ENCODE peak calls at places on chromosomes 12 and 14, in eight cellular contexts. W, O, N, B, X, S, M and R are unnamed samples.

GRCh38 chr14:81737938-81738337 is 204.3 kb upstream of the SEL1L start:
- DNase-seq in B (no peak), N (no peak), X (no peak), M (no peak), S (no peak), W (no peak), O (no peak), R (no peak)

GRCh38 chr14:104134061-104134965 is 4.1 kb upstream of the KIF26A start:
- DNase-seq in B (peak), O (peak), N (no peak), W (no peak), M (no peak), S (peak), X (no peak), R (peak)

GRCh38 chr12:6605425-6606330 is 1.5 kb downstream of the CHD4 start:
- DNase-seq in B (no peak), X (no peak), S (peak), M (no peak), O (no peak), N (peak), W (no peak), R (no peak)

GRCh38 chr14:36097356-36097755 is 79.2 kb downstream of the PTCSC3 start:
- DNase-seq in M (no peak), S (no peak), O (no peak), X (no peak), N (no peak), W (no peak), B (no peak), R (no peak)

GRCh38 chr12:105467710-105468366 is 137.3 kb downstream of the C12orf75 start:
- DNase-seq in S (peak), N (no peak), B (no peak), X (no peak), O (no peak), M (no peak), W (no peak), R (no peak)

GRCh38 chr12:62135553-62136200 is 124.5 kb upstream of the USP15 start:
- DNase-seq in N (no peak), M (no peak), B (no peak), S (no peak), X (no peak), O (no peak), W (no peak), R (no peak)

GRCh38 chr12:54032220-54032619 is 630 bp upstream of the HOXC5 start:
- DNase-seq in W (no peak), X (no peak), B (no peak), N (no peak), S (no peak), M (no peak), O (peak), R (no peak)

GRCh38 chr12:52952082-52952801 is 3.3 kb downstream of the KRT18 start:
- DNase-seq in W (no peak), M (peak), B (no peak), X (peak), S (no peak), O (no peak), N (no peak), R (no peak)

GRCh38 chr14:100733152-100733850 is 6.6 kb downstream of the DLK1 start:
- DNase-seq in W (no peak), X (no peak), O (no peak), S (peak), N (no peak), M (no peak), B (peak), R (peak)

GRCh38 chr12:112928978-112929377 is 9.3 kb upstream of the OAS3 start:
- DNase-seq in M (no peak), O (no peak), W (no peak), S (no peak), X (no peak), B (no peak), N (peak), R (no peak)

GRCh38 chr12:89731064-89731463 is 22.4 kb upstream of the ATP2B1 start:
- DNase-seq in M (no peak), O (no peak), B (no peak), N (no peak), S (no peak), W (no peak), X (no peak), R (no peak)

GRCh38 chr12:2290091-2290490 is 237.3 kb downstream of the CACNA1C start:
- DNase-seq in B (no peak), S (no peak), W (no peak), X (no peak), O (no peak), N (no peak), M (no peak), R (no peak)

GRCh38 chr12:124140889-124141550 is 153.9 kb upstream of the RFLNA start:
- DNase-seq in O (no peak), W (no peak), B (no peak), S (no peak), N (no peak), M (no peak), X (no peak), R (no peak)

GRCh38 chr12:12398026-12398859 is 41.4 kb downstream of the BORCS5 start:
- DNase-seq in B (no peak), O (peak), N (no peak), M (peak), X (no peak), W (peak), S (no peak), R (no peak)

GRCh38 chr12:1927751-1928351 is 9.4 kb upstream of the CACNA2D4 start:
- DNase-seq in W (no peak), M (no peak), N (no peak), X (no peak), B (peak), O (peak), S (peak), R (no peak)

GRCh38 chr12:101551362-101552114 is 43.2 kb upstream of the MYBPC1 start:
- DNase-seq in W (no peak), S (no peak), M (no peak), B (no peak), N (no peak), X (no peak), O (no peak), R (no peak)

GRCh38 chr12:25825494-25825893 is 133.0 kb upstream of the RASSF8 start:
- DNase-seq in N (no peak), S (no peak), B (no peak), M (no peak), W (no peak), O (no peak), X (no peak), R (no peak)

GRCh38 chr14:81198651-81199050 is 22.1 kb downstream of the GTF2A1 start:
- DNase-seq in O (no peak), M (no peak), S (no peak), B (no peak), X (no peak), W (no peak), N (no peak), R (no peak)

GRCh38 chr14:105588236-105588860 is 62.0 kb downstream of the TMEM121 start:
- DNase-seq in X (no peak), O (peak), S (no peak), M (no peak), N (no peak), W (no peak), B (peak), R (no peak)

GRCh38 chr12:113659416-113659815 is 187.7 kb upstream of the LHX5 start:
- DNase-seq in N (no peak), W (no peak), M (no peak), S (no peak), X (no peak), O (no peak), B (no peak), R (no peak)

GRCh38 chr12:31867292-31867691 is 91.9 kb upstream of the RESF1 start:
- DNase-seq in W (no peak), M (no peak), O (no peak), B (no peak), N (peak), S (no peak), X (no peak), R (no peak)

GRCh38 chr14:72169521-72169920 is 237.3 kb downstream of the RGS6 start:
- DNase-seq in S (peak), X (no peak), W (no peak), M (peak), O (no peak), N (peak), B (no peak), R (no peak)

GRCh38 chr12:3365416-3366385 is 125.3 kb upstream of the PRMT8 start:
- DNase-seq in B (no peak), S (peak), N (no peak), M (no peak), X (no peak), W (no peak), O (no peak), R (peak)

GRCh38 chr14:65835501-65835900 is 423.0 kb downstream of the FUT8 start:
- DNase-seq in X (no peak), N (no peak), O (no peak), S (no peak), B (no peak), W (no peak), M (no peak), R (no peak)

GRCh38 chr12:109778684-109779083 is 54.5 kb downstream of the TRPV4 start:
- DNase-seq in B (no peak), N (no peak), O (no peak), S (no peak), X (no peak), W (no peak), M (no peak), R (no peak)

GRCh38 chr12:106386836-106387555 is 29.4 kb downstream of the POLR3B start:
- DNase-seq in N (no peak), W (no peak), M (no peak), O (no peak), X (no peak), B (no peak), S (no peak), R (no peak)

GRCh38 chr12:121334513-121335343 is 17.5 kb downstream of the ANAPC5 start:
- DNase-seq in B (no peak), O (no peak), W (no peak), X (no peak), M (peak), N (peak), S (peak), R (no peak)

GRCh38 chr12:53328043-53328435 is 6.6 kb upstream of the AAAS start:
- DNase-seq in M (no peak), B (no peak), O (no peak), W (no peak), X (no peak), N (no peak), S (no peak), R (no peak)

GRCh38 chr12:85356596-85357385 is 76.8 kb downstream of the ALX1 start:
- DNase-seq in B (no peak), S (no peak), W (no peak), X (no peak), N (no peak), M (no peak), O (no peak), R (no peak)

GRCh38 chr12:103772367-103773108 is 68.5 kb downstream of the NT5DC3 start:
- DNase-seq in B (no peak), W (no peak), X (no peak), M (no peak), S (no peak), N (no peak), O (no peak), R (no peak)

GRCh38 chr12:58413794-58414193 is 472.4 kb downstream of the ATP23 start:
- DNase-seq in W (no peak), B (no peak), S (no peak), O (no peak), N (no peak), M (peak), X (no peak), R (no peak)

GRCh38 chr14:28661171-28661772 is 105.3 kb upstream of the FOXG1 start:
- DNase-seq in S (no peak), B (no peak), M (peak), O (no peak), W (no peak), X (no peak), N (no peak), R (no peak)

GRCh38 chr12:15227004-15227679 is 5.9 kb upstream of the RERG start:
- DNase-seq in N (peak), S (peak), X (no peak), W (peak), O (no peak), B (no peak), M (peak), R (no peak)

GRCh38 chr14:76267322-76268012 is 108.5 kb upstream of the ESRRB start:
- DNase-seq in O (peak), X (peak), S (peak), W (peak), B (peak), M (no peak), N (no peak), R (no peak)
- TF ChIP-seq CTCF in O (no peak), X (peak), S (peak), W (no peak), B (no peak), M (no peak), N (no peak), R (no peak)

GRCh38 chr14:20314026-20314425 is 8.3 kb upstream of the TTC5 start:
- DNase-seq in O (no peak), W (no peak), B (no peak), S (no peak), M (no peak), X (no peak), N (no peak), R (no peak)

GRCh38 chr14:20317720-20318119 is 12.0 kb upstream of the TTC5 start:
- DNase-seq in S (no peak), O (no peak), N (no peak), X (no peak), B (no peak), M (no peak), W (no peak), R (no peak)
- TF ChIP-seq CTCF in S (no peak), O (no peak), N (no peak), X (no peak), B (no peak), M (no peak), W (no peak), R (no peak)

GRCh38 chr12:88325076-88325827 is 183.1 kb downstream of the TMTC3 start:
- DNase-seq in N (no peak), B (no peak), W (no peak), X (no peak), O (no peak), S (no peak), M (peak), R (no peak)
- TF ChIP-seq CTCF in N (no peak), B (no peak), W (no peak), X (no peak), O (no peak), S (peak), M (peak), R (no peak)

GRCh38 chr12:24565300-24565699 is 383.6 kb downstream of the BCAT1 start:
- DNase-seq in W (no peak), O (no peak), X (no peak), N (no peak), S (no peak), M (no peak), B (no peak), R (no peak)
- TF ChIP-seq CTCF in W (no peak), O (no peak), X (no peak), N (no peak), S (no peak), M (no peak), B (no peak), R (no peak)

GRCh38 chr14:37598085-37598972 is 2.9 kb downstream of the TTC6 start:
- DNase-seq in M (no peak), O (no peak), S (no peak), N (no peak), B (peak), W (no peak), X (peak), R (no peak)

GRCh38 chr14:37601849-37602248 is 6.4 kb downstream of the TTC6 start:
- DNase-seq in O (no peak), X (no peak), S (no peak), W (no peak), B (no peak), M (no peak), N (no peak), R (no peak)

GRCh38 chr14:37598973-37599526 is 3.6 kb downstream of the TTC6 start:
- DNase-seq in X (no peak), B (no peak), N (no peak), W (no peak), S (no peak), M (no peak), O (no peak), R (no peak)

GRCh38 chr14:37600880-37601741 is 5.7 kb downstream of the TTC6 start:
- DNase-seq in S (no peak), M (no peak), B (no peak), N (no peak), W (no peak), X (no peak), O (no peak), R (no peak)

GRCh38 chr14:37599527-37600368 is 4.3 kb downstream of the TTC6 start:
- DNase-seq in X (peak), W (no peak), O (no peak), B (no peak), M (no peak), N (no peak), S (no peak), R (no peak)
- TF ChIP-seq CTCF in X (no peak), W (no peak), O (no peak), B (no peak), M (no peak), N (no peak), S (no peak), R (no peak)

DNA sequence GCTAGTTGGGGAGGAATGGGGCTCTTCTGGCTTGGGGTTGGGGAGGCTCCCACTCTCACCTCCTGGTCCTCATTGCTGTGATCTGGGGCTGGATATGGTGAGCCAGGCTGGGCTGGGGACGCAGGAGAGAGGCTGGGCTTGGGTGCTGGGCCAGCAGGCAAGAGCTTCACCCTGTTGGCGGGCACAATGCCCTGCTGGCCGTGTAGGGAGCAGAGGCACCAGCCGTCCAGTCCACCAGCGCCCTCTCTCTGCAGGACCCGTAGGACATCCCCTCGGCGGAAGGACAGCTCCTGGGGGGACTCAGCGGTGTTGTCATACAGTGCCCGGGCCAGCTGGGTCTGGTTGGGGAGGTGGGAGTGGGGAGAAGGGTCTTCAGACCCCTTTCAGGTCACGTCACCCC is 4.5 kb downstream of the EFS start:
- DNase-seq in W (no peak), B (no peak), N (no peak), S (peak), X (no peak), O (no peak), M (peak), R (no peak)
- TF ChIP-seq CTCF in W (no peak), B (no peak), N (no peak), S (no peak), X (no peak), O (no peak), M (peak), R (no peak)

GRCh38 chr14:68958553-68958952 is 20.5 kb downstream of the ACTN1 start:
- DNase-seq in N (no peak), S (no peak), M (no peak), W (no peak), O (no peak), B (no peak), X (no peak), R (no peak)
- TF ChIP-seq CTCF in N (no peak), S (no peak), M (no peak), W (no peak), O (no peak), B (no peak), X (no peak), R (no peak)

DNA sequence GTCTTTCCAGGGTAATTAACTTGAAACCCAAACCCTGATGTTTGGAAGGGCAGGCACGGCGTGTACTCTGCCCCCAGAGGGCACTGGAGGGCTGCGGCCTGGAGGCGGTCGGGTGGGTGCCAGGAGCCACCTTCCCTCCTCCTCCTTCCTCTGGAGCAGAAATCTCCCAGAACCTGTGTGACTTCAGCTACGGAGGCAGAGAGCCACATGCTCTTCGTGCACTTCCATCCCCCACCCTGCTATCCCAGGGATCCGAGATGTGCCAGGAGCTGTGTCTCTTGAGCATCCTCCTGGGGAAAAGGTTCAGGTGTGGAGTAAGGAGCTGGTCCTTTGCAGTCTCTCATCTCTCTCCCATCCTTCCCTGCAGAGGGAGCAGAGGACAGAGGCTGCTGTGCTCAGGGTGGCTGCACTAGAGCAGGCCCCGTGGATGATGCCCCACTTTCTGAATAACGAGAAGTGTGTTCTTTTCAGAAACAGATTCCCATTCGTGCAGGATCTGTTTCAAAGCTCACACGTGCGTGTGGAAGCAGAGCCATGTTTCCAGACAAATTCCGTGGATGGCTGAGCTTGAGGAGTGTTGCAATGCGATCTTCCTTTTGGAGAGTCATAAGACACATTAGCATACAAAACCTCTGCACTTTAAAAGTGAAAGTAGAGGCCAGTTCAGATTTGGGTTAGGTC is 162.9 kb downstream of the ADGRD1 start:
- DNase-seq in N (no peak), S (peak), W (no peak), O (no peak), M (peak), B (peak), X (no peak), R (peak)
- TF ChIP-seq CTCF in N (peak), S (no peak), W (peak), O (no peak), M (peak), B (no peak), X (no peak), R (no peak)

DNA sequence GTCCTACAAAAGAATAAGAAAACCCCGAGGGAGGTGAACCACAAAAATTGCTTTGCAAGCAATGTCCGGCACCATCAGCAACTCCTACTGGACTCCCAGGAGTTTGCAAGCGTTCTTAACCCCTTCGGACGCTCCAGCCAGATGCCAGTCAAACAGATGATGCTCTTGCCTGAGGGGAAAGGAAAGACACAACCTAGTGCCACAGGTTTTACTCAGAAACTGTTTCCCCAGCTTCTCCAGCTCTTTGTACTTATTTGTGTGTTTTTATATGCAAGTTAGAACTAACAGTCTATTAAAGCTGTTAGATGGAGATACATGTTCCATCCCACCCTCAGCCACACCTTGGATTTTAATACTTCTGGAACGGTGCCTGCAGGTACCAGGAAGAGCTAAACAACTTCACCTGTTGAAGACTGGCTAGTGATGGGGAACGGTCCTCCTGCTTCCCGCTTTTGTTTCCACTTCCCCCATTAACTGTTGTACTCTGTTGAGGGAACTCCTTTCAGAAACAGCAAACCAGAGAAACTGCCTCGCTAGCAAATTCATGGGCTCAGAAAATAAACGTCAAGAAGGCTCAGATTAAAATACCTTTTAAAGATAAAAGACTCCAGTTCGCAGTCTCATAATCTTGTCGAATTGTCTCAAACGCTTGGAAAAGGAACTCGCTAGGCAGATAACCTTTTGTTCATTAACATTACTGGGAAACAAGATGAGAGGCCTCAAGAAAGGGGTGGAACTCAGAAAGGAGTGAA is 1.1 kb upstream of the FERMT2 start:
- DNase-seq in B (no peak), N (peak), S (peak), X (peak), M (peak), W (no peak), O (peak), R (no peak)
- TF ChIP-seq CTCF in B (no peak), N (peak), S (peak), X (peak), M (peak), W (peak), O (peak), R (no peak)